ENCODE peak calls at places on chromosome 13, in seven cellular contexts. R, P, O, F, N, V and U are unnamed samples.
A peak's percentile ranks its signal among the peaks of the same experiment; 100 is the strongest.

GRCh38 chr13:105918842-105919741 is 616.4 kb downstream of the EFNB2 start:
- DNase-seq in R (peak; percentile 27), P (no peak), O (no peak), F (no peak), N (no peak), V (peak; percentile 71), U (no peak)

GRCh38 chr13:107079423-107080099 is 511.6 kb upstream of the ARGLU1 start:
- DNase-seq in R (no peak), P (no peak), O (no peak), F (no peak), N (no peak), V (no peak), U (no peak)

GRCh38 chr13:114108141-114108761 is 24.2 kb downstream of the RASA3 start:
- DNase-seq in R (no peak), P (no peak), O (no peak), F (peak; percentile 48), N (peak; percentile 12), V (no peak), U (no peak)

GRCh38 chr13:67367385-67367784 is 137.2 kb upstream of the PCDH9 start:
- DNase-seq in R (no peak), P (no peak), O (no peak), F (no peak), N (no peak), V (peak; percentile 13), U (no peak)

GRCh38 chr13:31322025-31322424 is 122.2 kb downstream of the B3GLCT start:
- DNase-seq in R (no peak), P (no peak), O (no peak), F (no peak), N (no peak), V (peak; percentile 93), U (no peak)

GRCh38 chr13:112453207-112453829 is 77.2 kb downstream of the SPACA7 start:
- DNase-seq in R (no peak), P (no peak), O (peak; percentile 42), F (no peak), N (no peak), V (no peak), U (no peak)

GRCh38 chr13:36850790-36851438 is 31.9 kb downstream of the RFXAP start:
- DNase-seq in R (peak; percentile 73), P (peak; percentile 75), O (peak; percentile 82), F (no peak), N (no peak), V (peak; percentile 5), U (no peak)

GRCh38 chr13:100633461-100633860 is 41.1 kb downstream of the TMTC4 start:
- DNase-seq in R (no peak), P (no peak), O (no peak), F (no peak), N (no peak), V (peak; percentile 60), U (no peak)

GRCh38 chr13:93422980-93423554 is 196.5 kb downstream of the GPC6 start:
- DNase-seq in R (no peak), P (no peak), O (no peak), F (no peak), N (no peak), V (peak; percentile 21), U (no peak)

GRCh38 chr13:74794147-74794546 is 659.9 kb upstream of the KLF12 start:
- DNase-seq in R (no peak), P (no peak), O (no peak), F (no peak), N (no peak), V (no peak), U (no peak)

GRCh38 chr13:109509154-109509905 is 277.1 kb downstream of the IRS2 start:
- DNase-seq in R (no peak), P (no peak), O (no peak), F (no peak), N (no peak), V (peak; percentile 55), U (no peak)

GRCh38 chr13:22461854-22462565 is 718.8 kb upstream of the SGCG start:
- DNase-seq in R (no peak), P (no peak), O (no peak), F (no peak), N (no peak), V (no peak), U (no peak)

GRCh38 chr13:66887088-66887487 is 343.0 kb downstream of the PCDH9 start:
- DNase-seq in R (no peak), P (peak; percentile 65), O (no peak), F (no peak), N (no peak), V (peak; percentile 65), U (no peak)

GRCh38 chr13:104937881-104938280 is 1597.6 kb downstream of the EFNB2 start:
- DNase-seq in R (no peak), P (no peak), O (no peak), F (no peak), N (no peak), V (no peak), U (no peak)

GRCh38 chr13:93217701-93218100 is 8.9 kb upstream of the GPC6 start:
- DNase-seq in R (no peak), P (no peak), O (no peak), F (no peak), N (no peak), V (no peak), U (no peak)

GRCh38 chr13:86446311-86446710 is 647.1 kb upstream of the SLITRK6 start:
- DNase-seq in R (peak; percentile 39), P (no peak), O (no peak), F (no peak), N (no peak), V (peak; percentile 22), U (no peak)

GRCh38 chr13:48629282-48629681 is 24.4 kb upstream of the CYSLTR2 start:
- DNase-seq in R (no peak), P (no peak), O (no peak), F (no peak), N (no peak), V (no peak), U (no peak)

GRCh38 chr13:103351035-103351828 is 285.0 kb upstream of the SLC10A2 start:
- DNase-seq in R (peak; percentile 62), P (no peak), O (peak; percentile 49), F (no peak), N (no peak), V (peak; percentile 34), U (no peak)
- H3K4me3 ChIP-seq in R (peak overlapping the region; percentile 41), P (no peak overlapping the region), O (peak overlapping the region; percentile 48), F (no peak overlapping the region), N (no peak overlapping the region), V (no peak overlapping the region), U (no peak overlapping the region)

GRCh38 chr13:111248822-111249221 is 71.6 kb upstream of the TEX29 start:
- DNase-seq in R (no peak), P (no peak), O (no peak), F (no peak), N (no peak), V (no peak), U (no peak)
- H3K27ac ChIP-seq in R (no peak overlapping the region), P (no peak overlapping the region), O (no peak overlapping the region), F (no peak overlapping the region), N (no peak overlapping the region), V (peak overlapping the region; percentile 5), U (no peak overlapping the region)

GRCh38 chr13:24040835-24041234 is 119.7 kb upstream of the SPATA13 start:
- DNase-seq in R (peak; percentile 28), P (no peak), O (no peak), F (no peak), N (no peak), V (peak; percentile 19), U (no peak)

GRCh38 chr13:24038846-24039330 is 121.6 kb upstream of the SPATA13 start:
- DNase-seq in R (no peak), P (no peak), O (no peak), F (no peak), N (no peak), V (peak; percentile 38), U (no peak)

GRCh38 chr13:24039621-24040475 is 120.7 kb upstream of the SPATA13 start:
- DNase-seq in R (no peak), P (no peak), O (no peak), F (no peak), N (no peak), V (no peak), U (no peak)

GRCh38 chr13:24036115-24036514 is 124.4 kb upstream of the SPATA13 start:
- DNase-seq in R (no peak), P (no peak), O (no peak), F (no peak), N (no peak), V (peak; percentile 90), U (no peak)

GRCh38 chr13:24038405-24038804 is 122.1 kb upstream of the SPATA13 start:
- DNase-seq in R (no peak), P (no peak), O (no peak), F (no peak), N (no peak), V (peak; percentile 74), U (no peak)
- H3K4me3 ChIP-seq in R (no peak overlapping the region), P (no peak overlapping the region), O (no peak overlapping the region), F (no peak overlapping the region), N (no peak overlapping the region), V (no peak overlapping the region), U (no peak overlapping the region)

GRCh38 chr13:33110713-33111413 is 94.6 kb downstream of the KL start:
- DNase-seq in R (no peak), P (peak; percentile 77), O (no peak), F (peak; percentile 87), N (no peak), V (peak; percentile 32), U (no peak)
- H3K27ac ChIP-seq in R (no peak overlapping the region), P (peak overlapping the region; percentile 66), O (no peak overlapping the region), F (peak overlapping the region; percentile 50), N (no peak overlapping the region), V (no peak overlapping the region), U (peak overlapping the region; percentile 39)

GRCh38 chr13:24270639-24271131 is 38.7 kb upstream of the C1QTNF9 start:
- DNase-seq in R (peak; percentile 24), P (no peak), O (no peak), F (peak; percentile 88), N (peak; percentile 61), V (peak; percentile 40), U (peak; percentile 81)
- H3K4me3 ChIP-seq in R (no peak overlapping the region), P (no peak overlapping the region), O (no peak overlapping the region), F (peak overlapping the region; percentile 58), N (no peak overlapping the region), V (no peak overlapping the region), U (peak overlapping the region; percentile 24)